ENCODE peak calls at places on chromosome 15, in four cellular contexts. N is omental fat pad, U is right lobe of liver, D is GM13977. C is an unnamed sample.

GRCh38 chr15:25901841-25902610 is 38.9 kb upstream of the ATP10A start:
- DNase-seq in N (no peak), U (no peak), D (no peak), C (no peak)

GRCh38 chr15:101054991-101055390 is 135.8 kb downstream of the LRRK1 start:
- DNase-seq in N (peak), U (no peak), D (no peak), C (no peak)

GRCh38 chr15:77753238-77753873 is 120.6 kb upstream of the LINGO1 start:
- DNase-seq in N (no peak), U (no peak), D (peak), C (peak)

GRCh38 chr15:40769310-40770146 is at the start of gene C15orf62:
- DNase-seq in N (peak), U (no peak), D (peak), C (no peak)

GRCh38 chr15:28918141-28918983 is 32.6 kb downstream of the APBA2 start:
- DNase-seq in N (no peak), U (no peak), D (no peak), C (peak)

GRCh38 chr15:63553388-63553791 is 43.8 kb upstream of the FBXL22 start:
- DNase-seq in N (no peak), U (no peak), D (no peak), C (no peak)

GRCh38 chr15:31024330-31024729 is 32.9 kb upstream of the MTMR10 start:
- DNase-seq in N (no peak), U (no peak), D (no peak), C (peak)

GRCh38 chr15:77836901-77837648 is 204.4 kb upstream of the LINGO1 start:
- DNase-seq in N (no peak), U (no peak), D (no peak), C (no peak)

GRCh38 chr15:62828364-62828763 is 214.2 kb upstream of the TPM1 start:
- DNase-seq in N (no peak), U (no peak), D (no peak), C (no peak)

GRCh38 chr15:62417444-62417843 is 252.4 kb upstream of the C2CD4B start:
- DNase-seq in N (no peak), U (no peak), D (no peak), C (no peak)

GRCh38 chr15:85333132-85333831 is 47.1 kb upstream of the AKAP13 start:
- DNase-seq in N (no peak), U (no peak), D (no peak), C (no peak)

GRCh38 chr15:98480858-98481257 is 167.5 kb upstream of the IGF1R start:
- DNase-seq in N (no peak), U (no peak), D (no peak), C (no peak)

GRCh38 chr15:87582169-87582568 is 674.4 kb downstream of the NTRK3 start:
- DNase-seq in N (no peak), U (no peak), D (no peak), C (no peak)

GRCh38 chr15:90221251-90221900 is 12.4 kb downstream of the CIB1 start:
- DNase-seq in N (no peak), U (peak), D (peak), C (no peak)

GRCh38 chr15:67501177-67501835 is 19.6 kb upstream of the C15orf61 start:
- DNase-seq in N (no peak), U (no peak), D (peak), C (no peak)
- TF ChIP-seq CTCF in N (no peak), U (peak), D (peak), C (no peak)

GRCh38 chr15:99481831-99482230 is 84.0 kb upstream of the MEF2A start:
- DNase-seq in N (no peak), U (no peak), D (no peak), C (no peak)
- TF ChIP-seq CTCF in N (no peak), U (no peak), D (no peak), C (no peak)

GRCh38 chr15:59376735-59377134 is 4.1 kb upstream of the MYO1E start:
- DNase-seq in N (no peak), U (no peak), D (no peak), C (no peak)
- TF ChIP-seq CTCF in N (no peak), U (no peak), D (peak), C (no peak)

DNA sequence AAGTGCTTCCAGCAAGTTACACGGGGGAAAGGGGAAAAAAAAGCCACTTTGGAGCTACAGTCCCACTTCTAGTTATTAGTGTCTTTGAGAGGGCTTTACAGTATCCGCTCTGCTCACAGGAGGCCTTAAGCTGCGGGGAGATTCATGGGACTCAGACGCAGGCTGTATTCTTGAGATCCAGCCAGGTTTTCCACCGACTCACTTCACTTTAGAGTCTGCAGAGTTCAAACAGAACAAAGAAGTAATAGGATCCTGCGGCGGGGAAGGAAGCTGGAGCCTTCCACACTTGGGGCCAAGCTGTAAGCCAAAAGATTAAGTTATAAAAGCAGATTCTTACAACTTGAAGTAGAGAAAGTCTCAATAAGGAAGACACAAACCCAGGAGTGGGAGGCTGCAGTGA is 60.2 kb upstream of the FAM174B start:
- DNase-seq in N (no peak), U (no peak), D (no peak), C (no peak)
- TF ChIP-seq CTCF in N (no peak), U (no peak), D (no peak), C (no peak)

GRCh38 chr15:34754171-34754580 is 622 bp downstream of the GJD2 start:
- DNase-seq in N (no peak), U (no peak), D (no peak), C (no peak)

GRCh38 chr15:34755419-34755773 is 598 bp upstream of the GJD2 start:
- DNase-seq in N (no peak), U (no peak), D (no peak), C (no peak)

GRCh38 chr15:34757262-34757661 is 2.5 kb upstream of the GJD2 start:
- DNase-seq in N (no peak), U (no peak), D (no peak), C (no peak)

GRCh38 chr15:34753236-34753894 is 1.4 kb downstream of the GJD2 start:
- DNase-seq in N (no peak), U (no peak), D (no peak), C (peak)

GRCh38 chr15:34754674-34755418 is at the start of gene GJD2:
- DNase-seq in N (no peak), U (no peak), D (no peak), C (peak)
- TF ChIP-seq CTCF in N (no peak), U (no peak), D (no peak), C (no peak)

DNA sequence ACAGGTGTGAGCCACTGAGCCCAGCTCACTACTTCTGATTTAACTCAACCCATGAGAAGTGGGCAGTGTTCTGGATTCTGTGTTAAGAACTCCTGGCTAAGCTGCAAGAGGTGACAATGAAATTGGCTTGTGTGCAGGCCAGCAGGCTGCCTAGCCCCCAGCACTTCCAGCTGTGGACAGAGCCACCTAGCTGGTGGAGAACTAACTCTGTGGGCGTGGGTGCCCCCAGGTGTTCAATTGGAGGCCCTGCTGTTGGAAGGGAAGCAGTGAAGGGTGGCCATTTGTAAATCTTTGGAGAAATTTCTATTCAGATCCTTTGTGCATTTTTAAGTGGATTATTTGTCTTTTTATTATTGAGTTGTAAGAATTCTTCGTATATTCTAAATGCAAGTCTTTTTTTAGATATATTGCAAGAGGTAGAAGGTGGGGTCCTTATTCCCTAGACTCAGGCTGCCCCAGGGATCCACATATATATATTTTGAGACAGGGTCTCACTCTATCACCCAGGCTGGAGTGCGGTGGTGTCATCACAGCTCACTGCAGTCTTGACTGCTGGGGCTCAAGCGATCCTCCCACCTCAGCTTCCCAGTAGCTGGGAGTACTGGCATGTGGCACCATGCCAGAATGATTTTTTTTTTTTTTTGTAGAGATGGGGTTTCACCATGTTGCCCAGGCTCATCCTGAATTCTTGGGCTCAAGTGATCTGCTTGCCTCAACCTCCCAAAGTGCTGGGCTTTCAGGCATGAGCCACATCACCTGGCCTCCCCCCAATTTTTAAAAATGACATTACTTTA is 7.2 kb upstream of the SCAMP5 start:
- DNase-seq in N (no peak), U (no peak), D (peak), C (no peak)
- TF ChIP-seq CTCF in N (no peak), U (peak), D (peak), C (no peak)

GRCh38 chr15:64690578-64691296 is 84.7 kb downstream of the RBPMS2 start:
- DNase-seq in N (no peak), U (no peak), D (no peak), C (no peak)
- TF ChIP-seq CTCF in N (no peak), U (peak), D (no peak), C (peak)

GRCh38 chr15:46280753-46281521 is 646.1 kb downstream of the SQOR start:
- DNase-seq in N (no peak), U (no peak), D (no peak), C (no peak)
- TF ChIP-seq CTCF in N (no peak), U (no peak), D (no peak), C (no peak)